ENCODE peak calls at places on chromosome 21, in ten cellular contexts. One of them, this sample, is unnamed. For H3K4me1, the result is how much of the 10 kb centered on the place peaks cover.

GRCh38 chr21:15768045-15768601 is 38.3 kb downstream of the USP25 start:
- DNase-seq in RWPE2: no peak
- DNase-seq in keratinocyte: no peak
- DNase-seq in endothelial cell of umbilical vein: no peak
- DNase-seq in HCT116: no peak
- DNase-seq in GM23338: no peak
- DNase-seq in right lobe of liver: no peak
- DNase-seq in stomach: no peak
- DNase-seq in Peyer's patch: no peak
- DNase-seq in prostate gland: no peak
- DNase-seq in this sample: no peak

GRCh38 chr21:25735221-25735894 is 586 bp downstream of the GABPA start:
- DNase-seq in GM23338: peak
- DNase-seq in keratinocyte: no peak
- DNase-seq in prostate gland: peak
- DNase-seq in stomach: peak
- DNase-seq in HCT116: peak
- DNase-seq in RWPE2: peak
- DNase-seq in endothelial cell of umbilical vein: peak
- DNase-seq in right lobe of liver: peak
- DNase-seq in Peyer's patch: peak
- DNase-seq in this sample: peak

GRCh38 chr21:41481191-41481590 is 26.8 kb downstream of the TMPRSS2 start:
- DNase-seq in GM23338: no peak
- DNase-seq in Peyer's patch: no peak
- DNase-seq in HCT116: no peak
- DNase-seq in prostate gland: no peak
- DNase-seq in endothelial cell of umbilical vein: no peak
- DNase-seq in RWPE2: no peak
- DNase-seq in stomach: no peak
- DNase-seq in right lobe of liver: no peak
- DNase-seq in keratinocyte: no peak
- DNase-seq in this sample: no peak

GRCh38 chr21:17783816-17784598 is 35.1 kb downstream of the C21orf91 start:
- DNase-seq in stomach: no peak
- DNase-seq in endothelial cell of umbilical vein: no peak
- DNase-seq in prostate gland: no peak
- DNase-seq in RWPE2: no peak
- DNase-seq in right lobe of liver: no peak
- DNase-seq in HCT116: no peak
- DNase-seq in keratinocyte: no peak
- DNase-seq in Peyer's patch: peak
- DNase-seq in GM23338: no peak
- DNase-seq in this sample: no peak

GRCh38 chr21:41819236-41819855 is 52.5 kb upstream of the RIPK4 start:
- DNase-seq in prostate gland: no peak
- DNase-seq in RWPE2: no peak
- DNase-seq in keratinocyte: no peak
- DNase-seq in stomach: no peak
- DNase-seq in GM23338: no peak
- DNase-seq in right lobe of liver: peak
- DNase-seq in HCT116: no peak
- DNase-seq in endothelial cell of umbilical vein: no peak
- DNase-seq in Peyer's patch: no peak
- DNase-seq in this sample: peak

GRCh38 chr21:35072557-35072956 is 23.5 kb upstream of the RUNX1 start:
- DNase-seq in GM23338: no peak
- DNase-seq in HCT116: no peak
- DNase-seq in stomach: no peak
- DNase-seq in right lobe of liver: no peak
- DNase-seq in keratinocyte: no peak
- DNase-seq in endothelial cell of umbilical vein: no peak
- DNase-seq in RWPE2: no peak
- DNase-seq in prostate gland: no peak
- DNase-seq in Peyer's patch: no peak
- DNase-seq in this sample: no peak

GRCh38 chr21:35376406-35377135 is 327.5 kb upstream of the RUNX1 start:
- DNase-seq in keratinocyte: no peak
- DNase-seq in RWPE2: no peak
- DNase-seq in endothelial cell of umbilical vein: peak
- DNase-seq in GM23338: no peak
- DNase-seq in Peyer's patch: no peak
- DNase-seq in stomach: no peak
- DNase-seq in prostate gland: no peak
- DNase-seq in right lobe of liver: no peak
- DNase-seq in HCT116: no peak
- DNase-seq in this sample: no peak

GRCh38 chr21:42012344-42012743 is 2.2 kb upstream of the ZBTB21 start:
- DNase-seq in prostate gland: no peak
- DNase-seq in GM23338: no peak
- DNase-seq in stomach: no peak
- DNase-seq in endothelial cell of umbilical vein: no peak
- DNase-seq in right lobe of liver: no peak
- DNase-seq in RWPE2: no peak
- DNase-seq in keratinocyte: no peak
- DNase-seq in Peyer's patch: peak
- DNase-seq in HCT116: no peak
- DNase-seq in this sample: no peak

GRCh38 chr21:36534656-36535055 is 54.7 kb upstream of the CLDN14 start:
- DNase-seq in prostate gland: no peak
- DNase-seq in right lobe of liver: no peak
- DNase-seq in endothelial cell of umbilical vein: no peak
- DNase-seq in RWPE2: no peak
- DNase-seq in HCT116: no peak
- DNase-seq in keratinocyte: no peak
- DNase-seq in GM23338: no peak
- DNase-seq in stomach: no peak
- DNase-seq in Peyer's patch: no peak
- DNase-seq in this sample: no peak
- H3K27ac ChIP-seq in prostate gland: no peak
- H3K27ac ChIP-seq in right lobe of liver: no peak
- H3K27ac ChIP-seq in endothelial cell of umbilical vein: no peak
- H3K27ac ChIP-seq in RWPE2: no peak
- H3K27ac ChIP-seq in HCT116: no peak
- H3K27ac ChIP-seq in keratinocyte: no peak
- H3K27ac ChIP-seq in GM23338: no peak
- H3K27ac ChIP-seq in stomach: no peak
- H3K27ac ChIP-seq in Peyer's patch: no peak
- H3K27ac ChIP-seq in this sample: no peak

DNA sequence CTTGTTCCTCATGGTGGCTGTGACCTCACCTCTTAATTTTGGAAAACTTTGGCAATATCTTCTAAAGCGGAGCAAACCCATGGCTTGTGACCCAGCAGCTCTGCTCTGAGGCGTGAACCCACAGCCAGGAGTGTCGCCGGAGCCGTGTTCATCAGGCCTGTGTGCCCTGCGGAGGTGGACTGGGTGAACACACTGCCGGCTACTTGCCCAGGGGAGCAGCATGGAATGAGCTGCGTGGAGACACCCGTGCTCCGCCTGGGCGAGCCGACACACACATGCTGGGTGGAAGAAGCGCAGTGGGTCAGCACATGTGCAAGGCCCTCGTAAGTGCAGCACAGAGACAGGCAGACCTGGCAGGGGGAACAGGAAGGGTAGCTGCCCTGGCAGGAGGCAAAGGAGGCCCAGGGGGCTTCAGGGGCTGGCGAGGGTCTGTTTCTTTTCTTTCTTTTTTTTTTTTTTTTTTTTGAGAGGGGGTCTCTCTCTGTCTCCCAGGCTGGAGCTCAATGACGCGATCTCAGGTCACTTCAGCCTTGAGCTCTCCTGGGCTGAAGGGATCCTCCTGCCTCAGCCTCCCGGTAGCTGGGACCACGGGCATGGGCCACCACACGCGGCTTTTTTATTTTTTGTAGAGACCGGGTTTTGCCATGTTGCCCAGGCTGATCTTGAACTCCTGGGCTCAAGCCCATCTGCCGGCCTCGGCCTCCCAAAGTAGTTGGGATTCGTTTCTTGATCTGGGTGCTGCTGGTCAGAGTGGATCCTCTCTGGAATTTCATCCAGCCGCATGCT is 41.8 kb downstream of the AGPAT3 start:
- DNase-seq in prostate gland: no peak
- DNase-seq in endothelial cell of umbilical vein: no peak
- DNase-seq in stomach: no peak
- DNase-seq in RWPE2: no peak
- DNase-seq in Peyer's patch: no peak
- DNase-seq in GM23338: no peak
- DNase-seq in keratinocyte: no peak
- DNase-seq in right lobe of liver: no peak
- DNase-seq in HCT116: no peak
- DNase-seq in this sample: no peak
- H3K4me3 ChIP-seq in prostate gland: no peak
- H3K4me3 ChIP-seq in endothelial cell of umbilical vein: no peak
- H3K4me3 ChIP-seq in stomach: no peak
- H3K4me3 ChIP-seq in RWPE2: no peak
- H3K4me3 ChIP-seq in Peyer's patch: no peak
- H3K4me3 ChIP-seq in GM23338: no peak
- H3K4me3 ChIP-seq in keratinocyte: no peak
- H3K4me3 ChIP-seq in right lobe of liver: no peak
- H3K4me3 ChIP-seq in HCT116: no peak
- H3K4me3 ChIP-seq in this sample: no peak

GRCh38 chr21:37350472-37350871 is 16.1 kb upstream of the DYRK1A start:
- DNase-seq in right lobe of liver: no peak
- DNase-seq in GM23338: no peak
- DNase-seq in Peyer's patch: no peak
- DNase-seq in RWPE2: no peak
- DNase-seq in endothelial cell of umbilical vein: no peak
- DNase-seq in stomach: no peak
- DNase-seq in prostate gland: no peak
- DNase-seq in keratinocyte: no peak
- DNase-seq in HCT116: no peak
- DNase-seq in this sample: no peak
- H3K4me1 ChIP-seq in right lobe of liver: under half
- H3K4me1 ChIP-seq in GM23338: under half
- H3K4me1 ChIP-seq in Peyer's patch: under half
- H3K4me1 ChIP-seq in RWPE2: under half
- H3K4me1 ChIP-seq in endothelial cell of umbilical vein: under half
- H3K4me1 ChIP-seq in stomach: under half
- H3K4me1 ChIP-seq in prostate gland: under half
- H3K4me1 ChIP-seq in keratinocyte: under half
- H3K4me1 ChIP-seq in HCT116: under half
- H3K4me1 ChIP-seq in this sample: under half

DNA sequence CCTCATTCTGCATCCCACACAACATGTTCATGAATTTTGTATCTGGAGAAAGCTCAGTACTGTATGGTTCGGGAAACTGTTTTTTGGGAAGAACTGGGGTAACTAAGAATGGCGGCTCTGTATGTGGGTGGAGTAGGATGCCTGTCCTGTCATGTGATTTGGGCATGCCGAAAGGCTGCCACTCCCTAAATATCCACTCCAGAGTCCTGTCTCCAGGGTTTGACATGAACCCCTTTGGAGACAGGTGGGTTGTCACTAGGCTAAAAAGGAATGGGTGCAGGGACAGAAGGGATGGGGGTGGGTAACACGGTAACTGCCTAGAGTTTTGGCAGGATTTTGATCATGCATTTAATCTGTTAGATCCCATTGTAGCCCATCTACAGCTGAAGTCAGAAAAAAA is 150.2 kb downstream of the KCNJ6 start:
- DNase-seq in keratinocyte: no peak
- DNase-seq in endothelial cell of umbilical vein: no peak
- DNase-seq in HCT116: no peak
- DNase-seq in stomach: no peak
- DNase-seq in right lobe of liver: no peak
- DNase-seq in GM23338: no peak
- DNase-seq in Peyer's patch: no peak
- DNase-seq in RWPE2: no peak
- DNase-seq in prostate gland: no peak
- DNase-seq in this sample: no peak
- H3K27ac ChIP-seq in keratinocyte: peak
- H3K27ac ChIP-seq in endothelial cell of umbilical vein: no peak
- H3K27ac ChIP-seq in HCT116: no peak
- H3K27ac ChIP-seq in stomach: no peak
- H3K27ac ChIP-seq in right lobe of liver: no peak
- H3K27ac ChIP-seq in GM23338: no peak
- H3K27ac ChIP-seq in Peyer's patch: no peak
- H3K27ac ChIP-seq in RWPE2: no peak
- H3K27ac ChIP-seq in prostate gland: no peak
- H3K27ac ChIP-seq in this sample: no peak